ENCODE peak calls at places on chromosomes 7 and 10, in eight cellular contexts. One of them, this sample, is unnamed.

GRCh38 chr10:1100143-1100542 is 44.0 kb downstream of the WDR37 start:
- DNase-seq in head of caudate nucleus: no peak
- DNase-seq in stimulated activated CD4-positive, alpha-beta T cell treated with anti-CD3 and anti-CD28 coated beads, Interleukin-12 subunit alpha, Interleukin-12 subunit beta, amount 100 ng/mL, for 4 hours: no peak
- DNase-seq in lower leg skin: peak; percentile 21
- DNase-seq in right cardiac atrium: no peak
- DNase-seq in left colon: no peak
- DNase-seq in neural crest cell: no peak
- DNase-seq in endothelial cell: no peak
- DNase-seq in this sample: no peak

GRCh38 chr10:128470302-128470962 is 344.2 kb upstream of the MKI67 start:
- DNase-seq in head of caudate nucleus: no peak
- DNase-seq in stimulated activated CD4-positive, alpha-beta T cell treated with anti-CD3 and anti-CD28 coated beads, Interleukin-12 subunit alpha, Interleukin-12 subunit beta, amount 100 ng/mL, for 4 hours: no peak
- DNase-seq in lower leg skin: no peak
- DNase-seq in right cardiac atrium: no peak
- DNase-seq in left colon: no peak
- DNase-seq in neural crest cell: no peak
- DNase-seq in endothelial cell: no peak
- DNase-seq in this sample: no peak

GRCh38 chr7:36462551-36463137 is 73.0 kb downstream of the ANLN start:
- DNase-seq in head of caudate nucleus: no peak
- DNase-seq in stimulated activated CD4-positive, alpha-beta T cell treated with anti-CD3 and anti-CD28 coated beads, Interleukin-12 subunit alpha, Interleukin-12 subunit beta, amount 100 ng/mL, for 4 hours: no peak
- DNase-seq in lower leg skin: no peak
- DNase-seq in right cardiac atrium: no peak
- DNase-seq in left colon: no peak
- DNase-seq in neural crest cell: no peak
- DNase-seq in endothelial cell: no peak
- DNase-seq in this sample: no peak

GRCh38 chr10:21687197-21687993 is 153.4 kb downstream of the MLLT10 start:
- DNase-seq in head of caudate nucleus: no peak
- DNase-seq in stimulated activated CD4-positive, alpha-beta T cell treated with anti-CD3 and anti-CD28 coated beads, Interleukin-12 subunit alpha, Interleukin-12 subunit beta, amount 100 ng/mL, for 4 hours: no peak
- DNase-seq in lower leg skin: no peak
- DNase-seq in right cardiac atrium: no peak
- DNase-seq in left colon: no peak
- DNase-seq in neural crest cell: no peak
- DNase-seq in endothelial cell: no peak
- DNase-seq in this sample: no peak

GRCh38 chr10:43170491-43170890 is 32.2 kb downstream of the CSGALNACT2 start:
- DNase-seq in head of caudate nucleus: no peak
- DNase-seq in stimulated activated CD4-positive, alpha-beta T cell treated with anti-CD3 and anti-CD28 coated beads, Interleukin-12 subunit alpha, Interleukin-12 subunit beta, amount 100 ng/mL, for 4 hours: no peak
- DNase-seq in lower leg skin: no peak
- DNase-seq in right cardiac atrium: no peak
- DNase-seq in left colon: no peak
- DNase-seq in neural crest cell: no peak
- DNase-seq in endothelial cell: no peak
- DNase-seq in this sample: no peak

GRCh38 chr7:94336009-94336408 is 58.7 kb upstream of the COL1A2 start:
- DNase-seq in head of caudate nucleus: no peak
- DNase-seq in stimulated activated CD4-positive, alpha-beta T cell treated with anti-CD3 and anti-CD28 coated beads, Interleukin-12 subunit alpha, Interleukin-12 subunit beta, amount 100 ng/mL, for 4 hours: no peak
- DNase-seq in lower leg skin: no peak
- DNase-seq in right cardiac atrium: no peak
- DNase-seq in left colon: no peak
- DNase-seq in neural crest cell: no peak
- DNase-seq in endothelial cell: no peak
- DNase-seq in this sample: no peak

GRCh38 chr7:95545007-95545615 is 51.2 kb downstream of the PDK4 start:
- DNase-seq in head of caudate nucleus: no peak
- DNase-seq in stimulated activated CD4-positive, alpha-beta T cell treated with anti-CD3 and anti-CD28 coated beads, Interleukin-12 subunit alpha, Interleukin-12 subunit beta, amount 100 ng/mL, for 4 hours: no peak
- DNase-seq in lower leg skin: no peak
- DNase-seq in right cardiac atrium: no peak
- DNase-seq in left colon: peak; percentile 34
- DNase-seq in neural crest cell: no peak
- DNase-seq in endothelial cell: peak; percentile 40
- DNase-seq in this sample: no peak

GRCh38 chr10:97195654-97196212 is 10.0 kb upstream of the SLIT1 start:
- DNase-seq in head of caudate nucleus: no peak
- DNase-seq in stimulated activated CD4-positive, alpha-beta T cell treated with anti-CD3 and anti-CD28 coated beads, Interleukin-12 subunit alpha, Interleukin-12 subunit beta, amount 100 ng/mL, for 4 hours: no peak
- DNase-seq in lower leg skin: no peak
- DNase-seq in right cardiac atrium: no peak
- DNase-seq in left colon: no peak
- DNase-seq in neural crest cell: no peak
- DNase-seq in endothelial cell: no peak
- DNase-seq in this sample: no peak

GRCh38 chr7:114988035-114988434 is 66.1 kb downstream of the MDFIC start:
- DNase-seq in head of caudate nucleus: no peak
- DNase-seq in stimulated activated CD4-positive, alpha-beta T cell treated with anti-CD3 and anti-CD28 coated beads, Interleukin-12 subunit alpha, Interleukin-12 subunit beta, amount 100 ng/mL, for 4 hours: no peak
- DNase-seq in lower leg skin: no peak
- DNase-seq in right cardiac atrium: no peak
- DNase-seq in left colon: no peak
- DNase-seq in neural crest cell: no peak
- DNase-seq in endothelial cell: no peak
- DNase-seq in this sample: no peak

GRCh38 chr10:93236378-93237040 is 162.8 kb downstream of the CYP26A1 start:
- DNase-seq in head of caudate nucleus: no peak
- DNase-seq in stimulated activated CD4-positive, alpha-beta T cell treated with anti-CD3 and anti-CD28 coated beads, Interleukin-12 subunit alpha, Interleukin-12 subunit beta, amount 100 ng/mL, for 4 hours: no peak
- DNase-seq in lower leg skin: no peak
- DNase-seq in right cardiac atrium: no peak
- DNase-seq in left colon: no peak
- DNase-seq in neural crest cell: no peak
- DNase-seq in endothelial cell: no peak
- DNase-seq in this sample: no peak

GRCh38 chr7:149000961-149001360 is 27.3 kb downstream of the PDIA4 start:
- DNase-seq in head of caudate nucleus: no peak
- DNase-seq in stimulated activated CD4-positive, alpha-beta T cell treated with anti-CD3 and anti-CD28 coated beads, Interleukin-12 subunit alpha, Interleukin-12 subunit beta, amount 100 ng/mL, for 4 hours: no peak
- DNase-seq in lower leg skin: no peak
- DNase-seq in right cardiac atrium: no peak
- DNase-seq in left colon: no peak
- DNase-seq in neural crest cell: no peak
- DNase-seq in endothelial cell: no peak
- DNase-seq in this sample: no peak

GRCh38 chr10:43202224-43202656 is 64.0 kb downstream of the CSGALNACT2 start:
- DNase-seq in head of caudate nucleus: peak; percentile 35
- DNase-seq in stimulated activated CD4-positive, alpha-beta T cell treated with anti-CD3 and anti-CD28 coated beads, Interleukin-12 subunit alpha, Interleukin-12 subunit beta, amount 100 ng/mL, for 4 hours: peak; percentile 51
- DNase-seq in lower leg skin: peak; percentile 82
- DNase-seq in right cardiac atrium: peak; percentile 49
- DNase-seq in left colon: peak; percentile 51
- DNase-seq in neural crest cell: peak; percentile 45
- DNase-seq in endothelial cell: peak; percentile 50
- DNase-seq in this sample: no peak